ENCODE peak calls at places on chromosomes 11 and 22, in five cellular contexts. One of them, this sample, is unnamed.

GRCh38 chr22:35154937-35155387 is 89.0 kb downstream of the ISX start:
- DNase-seq in endothelial cell of umbilical vein: peak
- DNase-seq in HL-60: peak
- DNase-seq in upper lobe of left lung: peak
- DNase-seq in esophagus muscularis mucosa: no peak
- DNase-seq in this sample: peak

GRCh38 chr11:116503216-116504160 is 269.3 kb downstream of the BUD13 start:
- DNase-seq in endothelial cell of umbilical vein: no peak
- DNase-seq in HL-60: no peak
- DNase-seq in upper lobe of left lung: no peak
- DNase-seq in esophagus muscularis mucosa: no peak
- DNase-seq in this sample: no peak

GRCh38 chr22:41003041-41003440 is 51.9 kb downstream of the RBX1 start:
- DNase-seq in endothelial cell of umbilical vein: no peak
- DNase-seq in HL-60: no peak
- DNase-seq in upper lobe of left lung: peak
- DNase-seq in esophagus muscularis mucosa: no peak
- DNase-seq in this sample: no peak

GRCh38 chr11:29773656-29774264 is 243.1 kb downstream of the KCNA4 start:
- DNase-seq in endothelial cell of umbilical vein: no peak
- DNase-seq in HL-60: no peak
- DNase-seq in upper lobe of left lung: no peak
- DNase-seq in esophagus muscularis mucosa: no peak
- DNase-seq in this sample: no peak

GRCh38 chr11:100512475-100512874 is 174.6 kb upstream of the ARHGAP42 start:
- DNase-seq in endothelial cell of umbilical vein: no peak
- DNase-seq in HL-60: no peak
- DNase-seq in upper lobe of left lung: no peak
- DNase-seq in esophagus muscularis mucosa: no peak
- DNase-seq in this sample: no peak

GRCh38 chr11:75022759-75023396 is 34.1 kb downstream of the NEU3 start:
- DNase-seq in endothelial cell of umbilical vein: peak
- DNase-seq in HL-60: peak
- DNase-seq in upper lobe of left lung: peak
- DNase-seq in esophagus muscularis mucosa: no peak
- DNase-seq in this sample: peak

GRCh38 chr11:19715373-19715772 is 2.7 kb downstream of the NAV2 start:
- DNase-seq in endothelial cell of umbilical vein: peak
- DNase-seq in HL-60: no peak
- DNase-seq in upper lobe of left lung: no peak
- DNase-seq in esophagus muscularis mucosa: no peak
- DNase-seq in this sample: no peak

GRCh38 chr22:46937185-46937584 is 174.7 kb downstream of the TBC1D22A start:
- DNase-seq in endothelial cell of umbilical vein: no peak
- DNase-seq in HL-60: no peak
- DNase-seq in upper lobe of left lung: no peak
- DNase-seq in esophagus muscularis mucosa: no peak
- DNase-seq in this sample: no peak

GRCh38 chr11:109733245-109733644 is 311.3 kb downstream of the C11orf87 start:
- DNase-seq in endothelial cell of umbilical vein: no peak
- DNase-seq in HL-60: no peak
- DNase-seq in upper lobe of left lung: no peak
- DNase-seq in esophagus muscularis mucosa: no peak
- DNase-seq in this sample: no peak

GRCh38 chr11:80297808-80298460 is 857.1 kb upstream of the TENM4 start:
- DNase-seq in endothelial cell of umbilical vein: peak
- DNase-seq in HL-60: no peak
- DNase-seq in upper lobe of left lung: no peak
- DNase-seq in esophagus muscularis mucosa: no peak
- DNase-seq in this sample: no peak

GRCh38 chr22:39739338-39740027 is 154.1 kb downstream of the ENTHD1 start:
- DNase-seq in endothelial cell of umbilical vein: no peak
- DNase-seq in HL-60: no peak
- DNase-seq in upper lobe of left lung: no peak
- DNase-seq in esophagus muscularis mucosa: no peak
- DNase-seq in this sample: no peak

GRCh38 chr11:118581057-118581456 is 8.8 kb downstream of the ARCN1 start:
- DNase-seq in endothelial cell of umbilical vein: peak
- DNase-seq in HL-60: no peak
- DNase-seq in upper lobe of left lung: no peak
- DNase-seq in esophagus muscularis mucosa: no peak
- DNase-seq in this sample: no peak

GRCh38 chr11:124745835-124746620 is 6.0 kb downstream of the VSIG2 start:
- DNase-seq in endothelial cell of umbilical vein: no peak
- DNase-seq in HL-60: no peak
- DNase-seq in upper lobe of left lung: no peak
- DNase-seq in esophagus muscularis mucosa: no peak
- DNase-seq in this sample: peak

GRCh38 chr22:38720350-38720749 is 14.6 kb downstream of the GTPBP1 start:
- DNase-seq in endothelial cell of umbilical vein: no peak
- DNase-seq in HL-60: no peak
- DNase-seq in upper lobe of left lung: no peak
- DNase-seq in esophagus muscularis mucosa: no peak
- DNase-seq in this sample: no peak

GRCh38 chr11:12901272-12901671 is 107.8 kb upstream of the RASSF10 start:
- DNase-seq in endothelial cell of umbilical vein: no peak
- DNase-seq in HL-60: no peak
- DNase-seq in upper lobe of left lung: no peak
- DNase-seq in esophagus muscularis mucosa: no peak
- DNase-seq in this sample: no peak

GRCh38 chr11:73659961-73660360 is 13.6 kb downstream of the PLEKHB1 start:
- DNase-seq in endothelial cell of umbilical vein: no peak
- DNase-seq in HL-60: no peak
- DNase-seq in upper lobe of left lung: no peak
- DNase-seq in esophagus muscularis mucosa: no peak
- DNase-seq in this sample: no peak

GRCh38 chr11:63502252-63502820 is 3.5 kb upstream of the LGALS12 start:
- DNase-seq in endothelial cell of umbilical vein: no peak
- DNase-seq in HL-60: no peak
- DNase-seq in upper lobe of left lung: no peak
- DNase-seq in esophagus muscularis mucosa: no peak
- DNase-seq in this sample: no peak

GRCh38 chr22:44888491-44888941 is 121.3 kb downstream of the PHF21B start:
- DNase-seq in endothelial cell of umbilical vein: no peak
- DNase-seq in HL-60: no peak
- DNase-seq in upper lobe of left lung: no peak
- DNase-seq in esophagus muscularis mucosa: no peak
- DNase-seq in this sample: no peak

GRCh38 chr11:116035972-116036371 is 531.8 kb upstream of the CADM1 start:
- DNase-seq in endothelial cell of umbilical vein: no peak
- DNase-seq in HL-60: no peak
- DNase-seq in upper lobe of left lung: no peak
- DNase-seq in esophagus muscularis mucosa: peak
- DNase-seq in this sample: no peak

GRCh38 chr22:25558341-25558740 is 6.1 kb upstream of the GRK3 start:
- DNase-seq in endothelial cell of umbilical vein: no peak
- DNase-seq in HL-60: no peak
- DNase-seq in upper lobe of left lung: no peak
- DNase-seq in esophagus muscularis mucosa: no peak
- DNase-seq in this sample: no peak

GRCh38 chr22:47781427-47782111 is 1019.1 kb downstream of the TBC1D22A start:
- DNase-seq in endothelial cell of umbilical vein: no peak
- DNase-seq in HL-60: no peak
- DNase-seq in upper lobe of left lung: no peak
- DNase-seq in esophagus muscularis mucosa: peak
- DNase-seq in this sample: no peak

GRCh38 chr22:28283025-28283654 is 364.1 kb upstream of the PITPNB start:
- DNase-seq in endothelial cell of umbilical vein: peak
- DNase-seq in HL-60: no peak
- DNase-seq in upper lobe of left lung: no peak
- DNase-seq in esophagus muscularis mucosa: no peak
- DNase-seq in this sample: no peak

GRCh38 chr11:75562836-75563484 is 907 bp downstream of the SERPINH1 start:
- DNase-seq in endothelial cell of umbilical vein: peak
- DNase-seq in HL-60: no peak
- DNase-seq in upper lobe of left lung: peak
- DNase-seq in esophagus muscularis mucosa: no peak
- DNase-seq in this sample: no peak

GRCh38 chr11:78940500-78941225 is 366.0 kb upstream of the NARS2 start:
- DNase-seq in endothelial cell of umbilical vein: no peak
- DNase-seq in HL-60: no peak
- DNase-seq in upper lobe of left lung: no peak
- DNase-seq in esophagus muscularis mucosa: no peak
- DNase-seq in this sample: no peak

GRCh38 chr11:117412653-117413275 is 85.1 kb downstream of the CEP164 start:
- DNase-seq in endothelial cell of umbilical vein: no peak
- DNase-seq in HL-60: no peak
- DNase-seq in upper lobe of left lung: no peak
- DNase-seq in esophagus muscularis mucosa: no peak
- DNase-seq in this sample: no peak

GRCh38 chr11:2796508-2797180 is 88.9 kb downstream of the CDKN1C start:
- DNase-seq in endothelial cell of umbilical vein: no peak
- DNase-seq in HL-60: no peak
- DNase-seq in upper lobe of left lung: peak
- DNase-seq in esophagus muscularis mucosa: no peak
- DNase-seq in this sample: no peak

GRCh38 chr11:72426758-72427157 is 7.6 kb downstream of the CLPB start:
- DNase-seq in endothelial cell of umbilical vein: no peak
- DNase-seq in HL-60: no peak
- DNase-seq in upper lobe of left lung: no peak
- DNase-seq in esophagus muscularis mucosa: no peak
- DNase-seq in this sample: no peak

GRCh38 chr11:67691149-67691548 is 16.7 kb upstream of the ALDH3B2 start:
- DNase-seq in endothelial cell of umbilical vein: no peak
- DNase-seq in HL-60: no peak
- DNase-seq in upper lobe of left lung: no peak
- DNase-seq in esophagus muscularis mucosa: no peak
- DNase-seq in this sample: no peak

GRCh38 chr11:100925935-100926334 is 203.7 kb downstream of the PGR start:
- DNase-seq in endothelial cell of umbilical vein: peak
- DNase-seq in HL-60: no peak
- DNase-seq in upper lobe of left lung: no peak
- DNase-seq in esophagus muscularis mucosa: no peak
- DNase-seq in this sample: no peak

GRCh38 chr22:39245130-39246039 is 603 bp upstream of the PDGFB start:
- DNase-seq in endothelial cell of umbilical vein: no peak
- DNase-seq in HL-60: no peak
- DNase-seq in upper lobe of left lung: no peak
- DNase-seq in esophagus muscularis mucosa: no peak
- DNase-seq in this sample: no peak

GRCh38 chr11:117828641-117829368 is 4.3 kb upstream of the FXYD2 start:
- DNase-seq in endothelial cell of umbilical vein: peak
- DNase-seq in HL-60: no peak
- DNase-seq in upper lobe of left lung: peak
- DNase-seq in esophagus muscularis mucosa: no peak
- DNase-seq in this sample: no peak

GRCh38 chr22:50296658-50297490 is 10.6 kb downstream of the PLXNB2 start:
- DNase-seq in endothelial cell of umbilical vein: no peak
- DNase-seq in HL-60: no peak
- DNase-seq in upper lobe of left lung: no peak
- DNase-seq in esophagus muscularis mucosa: no peak
- DNase-seq in this sample: no peak
- TF ChIP-seq POLR2AphosphoS5 in endothelial cell of umbilical vein: no peak
- TF ChIP-seq POLR2AphosphoS5 in HL-60: no peak
- TF ChIP-seq POLR2AphosphoS5 in upper lobe of left lung: no peak
- TF ChIP-seq POLR2AphosphoS5 in esophagus muscularis mucosa: no peak
- TF ChIP-seq POLR2AphosphoS5 in this sample: no peak

GRCh38 chr22:27253541-27253940 is 548.0 kb downstream of the MN1 start:
- DNase-seq in endothelial cell of umbilical vein: no peak
- DNase-seq in HL-60: no peak
- DNase-seq in upper lobe of left lung: no peak
- DNase-seq in esophagus muscularis mucosa: no peak
- DNase-seq in this sample: no peak

GRCh38 chr22:27251563-27251962 is 550.0 kb downstream of the MN1 start:
- DNase-seq in endothelial cell of umbilical vein: no peak
- DNase-seq in HL-60: no peak
- DNase-seq in upper lobe of left lung: no peak
- DNase-seq in esophagus muscularis mucosa: no peak
- DNase-seq in this sample: no peak

GRCh38 chr22:27253108-27253507 is 548.4 kb downstream of the MN1 start:
- DNase-seq in endothelial cell of umbilical vein: no peak
- DNase-seq in HL-60: no peak
- DNase-seq in upper lobe of left lung: no peak
- DNase-seq in esophagus muscularis mucosa: no peak
- DNase-seq in this sample: no peak

GRCh38 chr22:27250418-27250817 is 551.1 kb downstream of the MN1 start:
- DNase-seq in endothelial cell of umbilical vein: no peak
- DNase-seq in HL-60: no peak
- DNase-seq in upper lobe of left lung: no peak
- DNase-seq in esophagus muscularis mucosa: no peak
- DNase-seq in this sample: no peak

GRCh38 chr22:27252282-27253049 is 549.1 kb downstream of the MN1 start:
- DNase-seq in endothelial cell of umbilical vein: peak
- DNase-seq in HL-60: peak
- DNase-seq in upper lobe of left lung: no peak
- DNase-seq in esophagus muscularis mucosa: no peak
- DNase-seq in this sample: no peak
- TF ChIP-seq POLR2AphosphoS5 in endothelial cell of umbilical vein: no peak
- TF ChIP-seq POLR2AphosphoS5 in HL-60: no peak
- TF ChIP-seq POLR2AphosphoS5 in upper lobe of left lung: no peak
- TF ChIP-seq POLR2AphosphoS5 in esophagus muscularis mucosa: no peak
- TF ChIP-seq POLR2AphosphoS5 in this sample: no peak

DNA sequence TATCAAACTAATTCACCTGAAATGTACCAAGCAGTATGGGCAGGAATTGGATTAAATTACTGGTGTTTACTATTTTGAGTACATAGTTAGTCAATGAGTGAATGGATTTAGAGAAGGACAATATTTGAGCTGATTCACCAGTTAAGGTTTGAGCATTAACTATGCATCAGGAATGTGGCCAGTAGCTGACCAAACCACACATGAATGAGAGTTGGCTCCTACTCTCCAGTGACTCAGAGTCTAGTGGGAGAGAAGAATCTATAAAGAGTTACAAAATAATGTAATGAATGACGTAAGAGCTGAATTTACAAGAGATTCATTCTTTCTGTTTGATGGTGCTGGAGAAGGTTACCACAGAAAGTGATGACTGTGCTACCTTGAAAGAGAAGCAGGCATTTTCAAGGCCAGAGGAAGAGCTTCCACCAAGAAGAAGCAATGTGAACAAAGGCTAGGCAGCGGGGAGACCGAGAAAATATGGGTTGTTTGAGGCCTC is 6.6 kb downstream of the IL18 start:
- DNase-seq in endothelial cell of umbilical vein: peak
- DNase-seq in HL-60: peak
- DNase-seq in upper lobe of left lung: peak
- DNase-seq in esophagus muscularis mucosa: no peak
- DNase-seq in this sample: no peak
- TF ChIP-seq POLR2AphosphoS5 in endothelial cell of umbilical vein: no peak
- TF ChIP-seq POLR2AphosphoS5 in HL-60: no peak
- TF ChIP-seq POLR2AphosphoS5 in upper lobe of left lung: peak
- TF ChIP-seq POLR2AphosphoS5 in esophagus muscularis mucosa: no peak
- TF ChIP-seq POLR2AphosphoS5 in this sample: no peak

GRCh38 chr11:64844330-64845124 is at the start of gene CDC42BPG:
- DNase-seq in endothelial cell of umbilical vein: peak
- DNase-seq in HL-60: no peak
- DNase-seq in upper lobe of left lung: peak
- DNase-seq in esophagus muscularis mucosa: no peak
- DNase-seq in this sample: peak

GRCh38 chr11:64842366-64842759 is 2.1 kb downstream of the CDC42BPG start:
- DNase-seq in endothelial cell of umbilical vein: no peak
- DNase-seq in HL-60: no peak
- DNase-seq in upper lobe of left lung: no peak
- DNase-seq in esophagus muscularis mucosa: no peak
- DNase-seq in this sample: no peak

GRCh38 chr11:64843971-64844329 is 503 bp downstream of the CDC42BPG start:
- DNase-seq in endothelial cell of umbilical vein: no peak
- DNase-seq in HL-60: no peak
- DNase-seq in upper lobe of left lung: no peak
- DNase-seq in esophagus muscularis mucosa: no peak
- DNase-seq in this sample: no peak

GRCh38 chr11:64841592-64842365 is 2.7 kb downstream of the CDC42BPG start:
- DNase-seq in endothelial cell of umbilical vein: no peak
- DNase-seq in HL-60: no peak
- DNase-seq in upper lobe of left lung: no peak
- DNase-seq in esophagus muscularis mucosa: no peak
- DNase-seq in this sample: no peak

GRCh38 chr11:64842851-64843841 is 1.3 kb downstream of the CDC42BPG start:
- DNase-seq in endothelial cell of umbilical vein: no peak
- DNase-seq in HL-60: no peak
- DNase-seq in upper lobe of left lung: peak
- DNase-seq in esophagus muscularis mucosa: no peak
- DNase-seq in this sample: no peak
- TF ChIP-seq POLR2AphosphoS5 in endothelial cell of umbilical vein: no peak
- TF ChIP-seq POLR2AphosphoS5 in HL-60: no peak
- TF ChIP-seq POLR2AphosphoS5 in upper lobe of left lung: no peak
- TF ChIP-seq POLR2AphosphoS5 in esophagus muscularis mucosa: no peak
- TF ChIP-seq POLR2AphosphoS5 in this sample: no peak

This sample was measured in GM12891.